ENCODE peak calls at places on chromosomes 12 and 14, in nine cellular contexts. U is aorta; L is CD4-positive, CD25-positive, alpha-beta regulatory T cell; F is HFF-Myc; V is astrocyte of the spinal cord; B is NCI-H1092 treated with DMSO at 0.1 percent for 48 hours; D is NCI-H1436; C is AG10803; I is H54. K is an unnamed sample.
A peak's percentile ranks its signal among the peaks of the same experiment; 100 is the strongest.

GRCh38 chr12:108305520-108305919 is 33.6 kb downstream of the CMKLR1 start:
- DNase-seq in F (peak; percentile 77), U (peak; percentile 95), C (peak; percentile 95), D (no peak), I (peak; percentile 50), V (peak; percentile 79), B (no peak), L (no peak), K (peak; percentile 94)

GRCh38 chr14:64825498-64825897 is 54.2 kb downstream of the SPTB start:
- DNase-seq in L (no peak), F (no peak), D (no peak), B (no peak), I (no peak), V (no peak), U (no peak), C (no peak), K (no peak)

GRCh38 chr14:21382886-21383847 is 652 bp downstream of the SUPT16H start:
- DNase-seq in F (peak; percentile 15), L (peak; percentile 38), B (peak; percentile 74), U (peak; percentile 53), C (peak; percentile 63), D (no peak), V (peak; percentile 26), I (no peak), K (peak; percentile 54)

GRCh38 chr14:98227727-98228111 is 1044.3 kb downstream of the BCL11B start:
- DNase-seq in U (no peak), L (no peak), C (no peak), V (no peak), I (no peak), B (no peak), D (no peak), F (no peak), K (no peak)

GRCh38 chr12:109645194-109645593 is 68.4 kb upstream of the FAM222A start:
- DNase-seq in B (no peak), V (no peak), I (no peak), C (no peak), U (no peak), L (no peak), F (no peak), D (no peak), K (no peak)

GRCh38 chr14:32430326-32430725 is 101.2 kb downstream of the AKAP6 start:
- DNase-seq in D (no peak), B (no peak), L (no peak), F (no peak), U (no peak), V (peak; percentile 90), C (no peak), I (peak; percentile 39), K (no peak)

GRCh38 chr12:122891661-122892525 is 4.0 kb downstream of the VPS37B start:
- DNase-seq in U (no peak), F (no peak), V (peak; percentile 67), C (peak; percentile 73), I (peak; percentile 58), L (no peak), D (no peak), B (no peak), K (no peak)

GRCh38 chr14:77037886-77038511 is 9.5 kb upstream of the IRF2BPL start:
- DNase-seq in I (no peak), V (no peak), D (no peak), B (peak; percentile 68), L (no peak), U (no peak), F (no peak), C (no peak), K (no peak)

GRCh38 chr12:82708507-82708906 is 21.8 kb downstream of the TMTC2 start:
- DNase-seq in V (no peak), U (no peak), C (peak; percentile 13), B (no peak), F (no peak), L (no peak), D (no peak), I (no peak), K (peak; percentile 55)

GRCh38 chr12:94941440-94941862 is 62.0 kb downstream of the NDUFA12 start:
- DNase-seq in V (peak; percentile 83), U (peak; percentile 48), L (peak; percentile 39), C (peak; percentile 80), D (peak; percentile 25), B (no peak), F (no peak), I (peak; percentile 31), K (peak; percentile 59)

GRCh38 chr14:31025335-31026075 is at the start of gene AP4S1:
- DNase-seq in F (no peak), B (peak; percentile 66), I (peak; percentile 5), U (peak; percentile 59), L (peak; percentile 57), C (no peak), V (peak; percentile 27), D (peak; percentile 23), K (peak; percentile 61)

GRCh38 chr12:96221391-96221790 is 27.2 kb downstream of the ELK3 start:
- DNase-seq in F (no peak), B (no peak), D (no peak), L (no peak), C (no peak), V (no peak), I (no peak), U (no peak), K (no peak)

GRCh38 chr12:126189856-126190255 is 1124.6 kb downstream of the AACS start:
- DNase-seq in I (no peak), C (no peak), U (no peak), L (no peak), B (no peak), D (no peak), F (no peak), V (no peak), K (no peak)

GRCh38 chr12:128810182-128811127 is 13.3 kb downstream of the SLC15A4 start:
- DNase-seq in L (no peak), B (no peak), V (no peak), D (no peak), C (peak; percentile 51), I (no peak), U (peak; percentile 67), F (no peak), K (peak; percentile 80)

GRCh38 chr14:92793709-92794546 is at the start of gene GOLGA5:
- DNase-seq in F (peak; percentile 91), D (peak; percentile 97), L (peak; percentile 100), U (peak; percentile 98), V (peak; percentile 98), B (peak; percentile 99), I (peak; percentile 90), C (peak; percentile 97), K (peak; percentile 99)

GRCh38 chr12:75964150-75964549 is 67.4 kb downstream of the PHLDA1 start:
- DNase-seq in F (no peak), B (no peak), V (no peak), L (no peak), D (no peak), C (no peak), I (no peak), U (peak; percentile 62), K (peak; percentile 68)

GRCh38 chr14:97603201-97603600 is 806.0 kb downstream of the VRK1 start:
- DNase-seq in F (no peak), C (no peak), U (no peak), B (no peak), L (peak; percentile 51), V (no peak), D (no peak), I (no peak), K (no peak)

GRCh38 chr12:6038160-6038559 is 86.3 kb downstream of the VWF start:
- DNase-seq in D (peak; percentile 0), V (peak; percentile 76), F (no peak), L (peak; percentile 27), C (peak; percentile 66), B (peak; percentile 31), I (peak; percentile 74), U (no peak), K (no peak)

GRCh38 chr14:45819107-45819506 is 566.1 kb upstream of the MIS18BP1 start:
- DNase-seq in L (no peak), I (no peak), V (no peak), U (no peak), F (no peak), D (no peak), B (no peak), C (no peak), K (no peak)

GRCh38 chr14:19823765-19824164 is 20.2 kb downstream of the OR4N2 start:
- DNase-seq in F (no peak), C (no peak), D (no peak), V (no peak), U (no peak), L (no peak), B (no peak), I (no peak), K (no peak)

GRCh38 chr14:50363734-50364113 is 33.0 kb downstream of the CDKL1 start:
- DNase-seq in D (no peak), V (no peak), U (no peak), B (no peak), I (no peak), L (peak; percentile 67), F (no peak), C (peak; percentile 71), K (no peak)

GRCh38 chr14:32985881-32986280 is 47.2 kb downstream of the NPAS3 start:
- DNase-seq in C (no peak), F (no peak), V (peak; percentile 9), L (no peak), U (no peak), B (no peak), I (no peak), D (no peak), K (peak; percentile 57)

GRCh38 chr14:94143711-94144110 is 14.3 kb upstream of the IFI27L2 start:
- DNase-seq in F (no peak), U (no peak), V (no peak), D (no peak), C (no peak), L (no peak), B (no peak), I (no peak), K (no peak)

GRCh38 chr14:28467611-28468010 is 299.0 kb upstream of the FOXG1 start:
- DNase-seq in B (no peak), V (no peak), I (no peak), F (no peak), U (no peak), D (no peak), L (no peak), C (no peak), K (no peak)

GRCh38 chr14:50775357-50775756 is 55.6 kb downstream of the NIN start:
- DNase-seq in B (no peak), I (peak; percentile 33), F (peak; percentile 80), D (no peak), L (no peak), U (no peak), C (peak; percentile 88), V (peak; percentile 92), K (no peak)

GRCh38 chr12:128339121-128339520 is 72.2 kb downstream of the TMEM132C start:
- DNase-seq in L (no peak), C (no peak), V (peak; percentile 8), F (no peak), D (no peak), I (no peak), B (peak; percentile 61), U (no peak), K (no peak)

GRCh38 chr12:34350092-34351041 is 328.1 kb downstream of the ALG10 start:
- DNase-seq in I (no peak), L (no peak), V (no peak), F (no peak), D (no peak), C (no peak), B (no peak), U (no peak), K (no peak)

GRCh38 chr12:109735051-109735521 is 21.5 kb downstream of the FAM222A start:
- DNase-seq in C (no peak), B (no peak), U (peak; percentile 12), D (no peak), V (no peak), F (no peak), I (no peak), L (no peak), K (peak; percentile 23)

GRCh38 chr14:33657478-33657877 is 293.4 kb downstream of the EGLN3 start:
- DNase-seq in I (no peak), C (no peak), F (no peak), L (no peak), B (no peak), V (peak; percentile 51), U (no peak), D (no peak), K (no peak)

K was measured in Right ventricle myocardium superior.